ENCODE peak calls at places on chromosomes 16 and 17, in nine cellular contexts. P is AG20443; D is sigmoid colon; L is progenitor cell of endocrine pancreas; N is GM13976; F is caudate nucleus; W is stimulated activated CD8-positive, alpha-beta memory T cell treated with anti-CD3 and anti-CD28 coated beads, Interleukin-4, amount 100 ng/mL, for 24 hours; A is lung microvascular endothelial cell; O is CD8-positive, alpha-beta memory T cell. Z is an unnamed sample.

GRCh38 chr17:76234354-76234679 is 6.0 kb downstream of the RNF157 start:
- DNase-seq in N (no peak), D (no peak), L (no peak), A (no peak), F (no peak), W (no peak), P (no peak), O (no peak), Z (no peak)

GRCh38 chr17:7745748-7746470 is 28.4 kb downstream of the DNAH2 start:
- DNase-seq in F (no peak), P (peak), N (no peak), L (no peak), A (peak), O (no peak), D (no peak), W (no peak), Z (no peak)

GRCh38 chr17:15999974-16000827 is 577 bp downstream of the TTC19 start:
- DNase-seq in P (peak), L (no peak), N (no peak), A (peak), D (peak), F (peak), W (no peak), O (no peak), Z (peak)

GRCh38 chr17:48429638-48430586 is at the start of gene SKAP1:
- DNase-seq in W (peak), N (peak), L (no peak), D (no peak), A (no peak), O (peak), F (no peak), P (no peak), Z (no peak)

GRCh38 chr16:27365142-27366089 is 36.6 kb upstream of the IL21R start:
- DNase-seq in A (no peak), D (no peak), N (no peak), F (no peak), W (no peak), P (no peak), L (no peak), O (no peak), Z (no peak)

GRCh38 chr16:15856901-15857778 is at the start of gene MYH11:
- DNase-seq in O (no peak), P (peak), D (peak), W (no peak), N (peak), A (peak), L (no peak), F (no peak), Z (no peak)

GRCh38 chr17:73697872-73698271 is 53.6 kb upstream of the SDK2 start:
- DNase-seq in P (no peak), W (no peak), F (no peak), N (no peak), L (no peak), D (no peak), O (no peak), A (no peak), Z (no peak)

GRCh38 chr17:75778861-75779249 is 5.8 kb upstream of the UNK start:
- DNase-seq in D (no peak), O (no peak), L (no peak), P (no peak), A (no peak), W (no peak), F (no peak), N (peak), Z (no peak)

GRCh38 chr17:56737741-56738161 is 96.0 kb downstream of the C17orf67 start:
- DNase-seq in D (no peak), F (no peak), O (no peak), W (no peak), N (no peak), A (no peak), P (peak), L (no peak), Z (no peak)

Z was measured in substantia nigra.